ENCODE peak calls at places on chromosomes 11 and 22, in six cellular contexts. U, W, A, X, T and N are unnamed samples.

GRCh38 chr11:9858822-9859221 is 194.9 kb downstream of the SWAP70 start:
- DNase-seq in U (peak; percentile 50), W (no peak), A (peak; percentile 59), X (no peak), T (no peak), N (no peak)

GRCh38 chr11:8030526-8031247 is 43.5 kb downstream of the EIF3F start:
- DNase-seq in U (no peak), W (no peak), A (no peak), X (no peak), T (no peak), N (no peak)

GRCh38 chr11:68855205-68855978 is 13.7 kb upstream of the CPT1A start:
- DNase-seq in U (peak; percentile 55), W (peak; percentile 72), A (no peak), X (no peak), T (no peak), N (peak; percentile 63)

GRCh38 chr11:2885676-2886081 is at the start of gene CDKN1C:
- DNase-seq in U (peak; percentile 69), W (peak; percentile 92), A (peak; percentile 88), X (peak; percentile 91), T (peak; percentile 53), N (peak; percentile 68)

GRCh38 chr11:3226846-3227567 is 5.2 kb downstream of the MRGPRE start:
- DNase-seq in U (no peak), W (no peak), A (no peak), X (no peak), T (no peak), N (no peak)

GRCh38 chr22:45094081-45094720 is 69.5 kb upstream of the NUP50 start:
- DNase-seq in U (no peak), W (no peak), A (no peak), X (no peak), T (no peak), N (no peak)

GRCh38 chr22:31045900-31046587 is 35.1 kb upstream of the SMTN start:
- DNase-seq in U (no peak), W (no peak), A (peak; percentile 25), X (no peak), T (no peak), N (no peak)

GRCh38 chr11:121291896-121292502 is 572 bp upstream of the SC5D start:
- DNase-seq in U (peak; percentile 5), W (peak; percentile 42), A (no peak), X (no peak), T (no peak), N (no peak)

GRCh38 chr22:40021401-40022000 is 26.7 kb downstream of the FAM83F start:
- DNase-seq in U (no peak), W (no peak), A (no peak), X (no peak), T (no peak), N (no peak)

GRCh38 chr22:46230262-46230901 is 19.7 kb downstream of the CDPF1 start:
- DNase-seq in U (no peak), W (no peak), A (no peak), X (no peak), T (no peak), N (peak; percentile 46)

GRCh38 chr11:28231475-28231874 is 123.3 kb downstream of the METTL15 start:
- DNase-seq in U (peak; percentile 90), W (no peak), A (peak; percentile 67), X (no peak), T (no peak), N (no peak)

GRCh38 chr11:3913921-3914320 is 58.5 kb downstream of the STIM1 start:
- DNase-seq in U (no peak), W (no peak), A (no peak), X (no peak), T (no peak), N (no peak)

GRCh38 chr11:100981196-100981824 is 148.3 kb downstream of the PGR start:
- DNase-seq in U (no peak), W (no peak), A (no peak), X (no peak), T (no peak), N (no peak)

GRCh38 chr22:42621505-42622002 is 6.9 kb upstream of the POLDIP3 start:
- DNase-seq in U (peak; percentile 61), W (peak; percentile 93), A (peak; percentile 70), X (peak; percentile 67), T (peak; percentile 86), N (peak; percentile 85)

DNA sequence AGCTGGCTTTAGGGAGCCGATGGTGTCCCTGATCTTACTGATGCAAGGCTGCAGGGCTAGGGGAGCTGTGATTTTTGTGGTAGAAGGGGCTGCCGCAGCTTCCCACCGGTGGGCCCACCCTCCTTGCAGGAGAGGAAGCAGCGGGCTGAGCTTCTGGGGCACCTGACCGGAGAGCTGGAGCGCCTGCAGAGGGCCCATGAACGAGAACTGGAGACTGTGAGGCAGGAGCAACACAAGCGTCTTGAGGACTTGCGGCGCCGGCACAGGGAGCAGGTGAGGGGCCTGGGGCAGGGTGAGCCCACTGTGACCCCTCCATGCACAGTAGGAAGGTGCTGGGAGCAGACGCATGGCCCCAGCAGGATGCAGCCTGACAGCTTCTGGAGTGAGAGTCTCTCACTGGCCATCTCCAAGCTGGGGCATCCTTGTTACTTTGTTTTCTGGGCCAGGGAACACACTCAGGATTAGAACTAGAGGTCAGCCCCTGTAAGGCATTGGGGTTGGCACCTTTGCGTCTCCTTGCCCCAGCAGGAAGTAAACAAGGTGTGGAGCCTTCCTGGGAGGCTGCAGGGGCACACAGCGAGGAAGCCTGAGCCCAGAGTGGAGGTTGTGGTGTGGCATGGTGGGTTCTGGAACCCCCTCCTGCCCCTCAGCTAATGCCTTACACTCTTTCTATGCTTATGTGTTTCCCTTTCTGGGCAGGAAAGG is 66.7 kb downstream of the CEP164 start:
- DNase-seq in U (no peak), W (no peak), A (no peak), X (no peak), T (no peak), N (no peak)
- H3K14ac ChIP-seq in U (no peak overlapping the region), W (no peak overlapping the region), A (no peak overlapping the region), X (no peak overlapping the region), T (no peak overlapping the region), N (no peak overlapping the region)

GRCh38 chr11:115848614-115849013 is 344.4 kb upstream of the CADM1 start:
- DNase-seq in U (no peak), W (no peak), A (no peak), X (no peak), T (no peak), N (no peak)
- H3K4me1 ChIP-seq in U (peaks cover 2% of the 10 kb centered on the region), W (no peaks in the 10 kb centered on the region), A (no peaks in the 10 kb centered on the region), X (no peaks in the 10 kb centered on the region), T (no peaks in the 10 kb centered on the region), N (no peaks in the 10 kb centered on the region)

GRCh38 chr11:95345651-95346050 is 114.6 kb upstream of the SESN3 start:
- DNase-seq in U (no peak), W (no peak), A (no peak), X (no peak), T (no peak), N (no peak)

GRCh38 chr11:95349345-95349942 is 118.4 kb upstream of the SESN3 start:
- DNase-seq in U (no peak), W (no peak), A (no peak), X (no peak), T (no peak), N (no peak)

GRCh38 chr11:95346207-95346718 is 115.3 kb upstream of the SESN3 start:
- DNase-seq in U (no peak), W (no peak), A (no peak), X (no peak), T (no peak), N (no peak)

GRCh38 chr11:95341246-95341645 is 110.2 kb upstream of the SESN3 start:
- DNase-seq in U (no peak), W (no peak), A (no peak), X (no peak), T (no peak), N (no peak)

DNA sequence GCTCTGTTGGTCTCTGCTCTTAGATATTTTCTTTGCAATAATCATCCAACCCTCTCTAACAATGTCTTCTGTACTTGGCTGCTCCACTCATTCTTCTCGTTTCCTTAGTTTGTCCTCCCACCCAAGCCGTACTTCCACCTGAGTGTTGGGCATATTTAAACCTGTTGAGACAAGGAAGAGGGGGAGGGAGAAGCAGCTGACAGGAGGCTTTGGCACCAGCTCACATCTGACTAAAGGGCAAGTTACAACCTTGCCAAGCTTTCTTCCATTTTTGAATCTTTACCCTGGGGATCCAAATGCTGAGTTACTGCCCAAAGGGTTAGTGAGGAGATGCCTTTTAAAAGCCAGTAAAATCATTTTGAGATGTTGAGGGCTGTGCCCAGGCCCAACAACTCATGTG is 114.2 kb upstream of the SESN3 start:
- DNase-seq in U (no peak), W (no peak), A (no peak), X (no peak), T (no peak), N (no peak)
- H3K14ac ChIP-seq in U (no peak overlapping the region), W (no peak overlapping the region), A (no peak overlapping the region), X (no peak overlapping the region), T (no peak overlapping the region), N (no peak overlapping the region)

GRCh38 chr11:72358461-72359405 is 75.6 kb downstream of the CLPB start:
- DNase-seq in U (no peak), W (no peak), A (peak; percentile 26), X (no peak), T (no peak), N (no peak)
- H3K4me1 ChIP-seq in U (peaks cover 4% of the 10 kb centered on the region), W (no peaks in the 10 kb centered on the region), A (peaks cover 1% of the 10 kb centered on the region), X (peaks cover 4% of the 10 kb centered on the region), T (no peaks in the 10 kb centered on the region), N (peaks cover 40% of the 10 kb centered on the region)

DNA sequence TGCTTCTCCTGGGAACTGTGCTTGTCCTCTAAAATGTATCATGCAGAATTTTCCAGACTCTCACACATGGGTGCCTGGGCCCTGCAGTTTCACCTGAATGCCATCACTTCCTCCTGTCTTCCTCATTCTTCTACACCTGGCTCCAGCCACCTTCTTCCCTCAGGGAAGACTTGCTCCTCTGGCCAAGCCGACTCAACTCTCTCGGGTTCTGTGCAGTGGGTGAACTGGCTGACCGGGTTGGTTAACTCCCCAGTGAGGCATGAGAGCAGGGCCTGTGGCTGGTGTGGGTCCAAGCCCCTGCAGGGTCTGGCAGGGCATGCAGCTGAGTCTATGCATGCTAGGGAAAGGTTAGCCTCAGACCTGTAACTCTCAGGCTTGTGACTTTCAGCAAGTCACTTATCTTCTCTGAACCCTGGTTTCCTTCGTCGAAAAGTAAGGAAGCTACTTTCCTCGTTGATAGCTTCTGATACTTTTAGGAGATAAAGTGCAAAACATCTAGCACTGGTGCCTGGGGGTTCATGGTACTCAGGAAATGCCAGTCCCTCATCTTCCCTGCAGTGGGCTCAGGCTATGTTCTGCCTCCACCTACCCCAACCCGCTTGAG is 11.9 kb downstream of the CD82 start:
- DNase-seq in U (no peak), W (no peak), A (no peak), X (no peak), T (no peak), N (peak; percentile 87)
- H3K14ac ChIP-seq in U (no peak overlapping the region), W (no peak overlapping the region), A (peak overlapping the region; percentile 48), X (no peak overlapping the region), T (no peak overlapping the region), N (no peak overlapping the region)

GRCh38 chr11:44418438-44418795 is 108.5 kb upstream of the ALX4 start:
- DNase-seq in U (no peak), W (no peak), A (no peak), X (no peak), T (no peak), N (no peak)
- H3K4me1 ChIP-seq in U (no peaks in the 10 kb centered on the region), W (no peaks in the 10 kb centered on the region), A (no peaks in the 10 kb centered on the region), X (peaks cover 2% of the 10 kb centered on the region), T (no peaks in the 10 kb centered on the region), N (no peaks in the 10 kb centered on the region)

GRCh38 chr22:33866521-33866920 is 53.8 kb downstream of the LARGE1 start:
- DNase-seq in U (no peak), W (no peak), A (no peak), X (no peak), T (no peak), N (no peak)
- H3K14ac ChIP-seq in U (peak overlapping the region; percentile 18), W (no peak overlapping the region), A (no peak overlapping the region), X (no peak overlapping the region), T (no peak overlapping the region), N (no peak overlapping the region)